ENCODE peak calls at places on chromosomes 5 and 9, in nine cellular contexts. W is IMR-90, B is heart left ventricle, Y is sigmoid colon, F is left ventricle myocardium inferior, M is gastrocnemius medialis, V is H9, X is A673, H is Peyer's patch. R is an unnamed sample. For H3K9me3, the result is how much of the 10 kb centered on the place peaks cover.

GRCh38 chr9:99555792-99556191 is 265.9 kb upstream of the NR4A3 start:
- DNase-seq in W (no peak), B (no peak), Y (no peak), F (no peak), M (no peak), V (no peak), X (peak), H (no peak), R (no peak)

GRCh38 chr9:36991516-36992134 is 42.4 kb downstream of the PAX5 start:
- DNase-seq in W (no peak), B (no peak), Y (no peak), F (no peak), M (no peak), V (peak), X (peak), H (no peak), R (no peak)

GRCh38 chr9:122236681-122237080 is 7.9 kb upstream of the LHX6 start:
- DNase-seq in W (peak), B (no peak), Y (no peak), F (no peak), M (no peak), V (no peak), X (no peak), H (no peak), R (no peak)

GRCh38 chr5:1032551-1033027 is 24.0 kb downstream of the NKD2 start:
- DNase-seq in W (no peak), B (no peak), Y (peak), F (peak), M (no peak), V (no peak), X (no peak), H (no peak), R (no peak)

GRCh38 chr9:124660341-124660801 is 110.7 kb downstream of the NR6A1 start:
- DNase-seq in W (peak), B (no peak), Y (no peak), F (no peak), M (no peak), V (peak), X (peak), H (no peak), R (no peak)

GRCh38 chr5:138186002-138186447 is 7.1 kb downstream of the KIF20A start:
- DNase-seq in W (no peak), B (no peak), Y (no peak), F (no peak), M (no peak), V (no peak), X (no peak), H (no peak), R (no peak)

GRCh38 chr9:135009051-135009560 is 78.4 kb upstream of the OLFM1 start:
- DNase-seq in W (no peak), B (no peak), Y (no peak), F (no peak), M (no peak), V (no peak), X (no peak), H (no peak), R (peak)

GRCh38 chr9:135169709-135170226 is 82.3 kb downstream of the OLFM1 start:
- DNase-seq in W (no peak), B (no peak), Y (no peak), F (no peak), M (no peak), V (no peak), X (no peak), H (no peak), R (no peak)

GRCh38 chr5:56735845-56736641 is 79.3 kb upstream of the MAP3K1 start:
- DNase-seq in W (no peak), B (no peak), Y (no peak), F (no peak), M (no peak), V (no peak), X (no peak), H (peak), R (no peak)

GRCh38 chr9:133148351-133149129 is 15.2 kb downstream of the GBGT1 start:
- DNase-seq in W (peak), B (peak), Y (peak), F (peak), M (peak), V (no peak), X (peak), H (peak), R (peak)

GRCh38 chr5:91219803-91220371 is 163.2 kb downstream of the ARRDC3 start:
- DNase-seq in W (peak), B (no peak), Y (no peak), F (no peak), M (no peak), V (no peak), X (peak), H (no peak), R (no peak)

GRCh38 chr5:179060116-179061008 is at the start of gene ZNF354C:
- DNase-seq in W (peak), B (peak), Y (peak), F (peak), M (peak), V (peak), X (peak), H (peak), R (peak)
- H3K9me3 ChIP-seq in W (under half), B (under half), Y (under half), F (under half), M (under half), V (under half), X (under half), H (under half), R (under half)

DNA sequence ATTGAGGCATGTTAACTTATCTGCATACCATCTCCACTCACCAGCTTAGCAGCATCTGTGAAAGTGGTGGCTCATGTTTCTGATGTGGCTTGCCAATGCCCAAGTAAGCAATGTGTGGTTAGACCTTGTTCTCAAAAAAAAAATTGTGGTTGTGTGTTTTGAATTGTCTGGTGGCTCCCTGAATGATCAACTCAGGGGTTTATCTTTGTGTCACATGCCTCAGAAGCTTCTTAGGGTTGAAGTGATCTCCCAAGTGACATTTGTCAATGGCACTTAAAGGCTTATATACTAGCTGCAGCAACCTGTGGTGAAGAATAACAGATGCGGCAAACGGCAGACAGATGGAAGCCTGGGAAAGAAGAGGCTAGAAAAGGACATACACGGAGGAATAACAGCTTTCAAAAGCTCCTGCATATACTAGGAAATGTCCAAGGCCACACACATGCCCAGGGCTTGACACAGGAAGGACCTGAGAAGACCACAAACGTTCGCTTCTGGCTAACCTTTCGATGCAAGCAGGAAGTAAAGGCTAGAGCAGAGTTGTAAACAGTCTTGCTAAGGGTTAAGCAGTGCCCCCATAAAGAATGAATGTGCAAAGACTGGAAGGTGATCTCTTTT is 42.2 kb upstream of the FSD1L start:
- DNase-seq in W (peak), B (no peak), Y (no peak), F (no peak), M (no peak), V (no peak), X (no peak), H (no peak), R (no peak)
- TF ChIP-seq CTCF in W (no peak), B (no peak), Y (no peak), F (no peak), M (no peak), V (no peak), X (no peak), H (no peak), R (no peak)

GRCh38 chr5:175572922-175573321 is 84.9 kb upstream of the HRH2 start:
- DNase-seq in W (peak), B (peak), Y (no peak), F (no peak), M (peak), V (no peak), X (no peak), H (no peak), R (no peak)
- H3K27ac ChIP-seq in W (no peak), B (peak), Y (no peak), F (peak), M (peak), V (no peak), X (no peak), H (no peak), R (peak)

GRCh38 chr9:102435427-102435826 is 559.7 kb upstream of the CYLC2 start:
- DNase-seq in W (no peak), B (no peak), Y (no peak), F (no peak), M (no peak), V (no peak), X (no peak), H (no peak), R (no peak)
- H3K9me3 ChIP-seq in W (under half), B (under half), Y (under half), F (under half), M (under half), V (under half), X (under half), H (under half), R (under half)

DNA sequence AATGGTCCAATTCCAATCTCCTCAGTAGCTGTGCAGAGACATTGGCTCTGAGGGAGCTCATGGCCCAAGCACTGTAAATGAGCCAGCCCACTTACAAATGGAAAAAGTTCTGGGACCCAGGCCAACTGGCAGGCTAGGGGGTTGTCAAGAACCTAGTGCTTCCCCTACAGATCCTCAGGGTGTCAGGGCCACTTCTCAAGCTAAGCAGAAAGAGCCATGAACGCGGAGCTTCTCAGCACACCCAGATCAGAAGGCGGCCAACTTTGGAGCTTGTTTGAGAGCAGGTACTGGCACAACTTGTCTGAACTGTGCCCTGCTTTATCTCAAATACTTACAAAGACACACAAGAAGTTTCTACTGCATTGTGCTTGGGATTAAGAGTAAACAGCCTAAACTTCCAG is 17.5 kb downstream of the TLE1 start:
- DNase-seq in W (peak), B (peak), Y (peak), F (peak), M (peak), V (no peak), X (no peak), H (no peak), R (peak)
- TF ChIP-seq CTCF in W (no peak), B (no peak), Y (no peak), F (no peak), M (no peak), V (no peak), X (no peak), H (no peak), R (no peak)

GRCh38 chr5:10537614-10538013 is 26.3 kb upstream of the ANKRD33B start:
- DNase-seq in W (no peak), B (no peak), Y (peak), F (no peak), M (no peak), V (no peak), X (no peak), H (no peak), R (no peak)

GRCh38 chr5:10539685-10539998 is 24.2 kb upstream of the ANKRD33B start:
- DNase-seq in W (peak), B (no peak), Y (peak), F (no peak), M (no peak), V (no peak), X (no peak), H (no peak), R (no peak)

GRCh38 chr5:10538789-10539684 is 24.8 kb upstream of the ANKRD33B start:
- DNase-seq in W (no peak), B (no peak), Y (no peak), F (no peak), M (no peak), V (no peak), X (no peak), H (no peak), R (no peak)

GRCh38 chr5:10536931-10537579 is 26.8 kb upstream of the ANKRD33B start:
- DNase-seq in W (no peak), B (no peak), Y (peak), F (no peak), M (no peak), V (no peak), X (no peak), H (no peak), R (no peak)

DNA sequence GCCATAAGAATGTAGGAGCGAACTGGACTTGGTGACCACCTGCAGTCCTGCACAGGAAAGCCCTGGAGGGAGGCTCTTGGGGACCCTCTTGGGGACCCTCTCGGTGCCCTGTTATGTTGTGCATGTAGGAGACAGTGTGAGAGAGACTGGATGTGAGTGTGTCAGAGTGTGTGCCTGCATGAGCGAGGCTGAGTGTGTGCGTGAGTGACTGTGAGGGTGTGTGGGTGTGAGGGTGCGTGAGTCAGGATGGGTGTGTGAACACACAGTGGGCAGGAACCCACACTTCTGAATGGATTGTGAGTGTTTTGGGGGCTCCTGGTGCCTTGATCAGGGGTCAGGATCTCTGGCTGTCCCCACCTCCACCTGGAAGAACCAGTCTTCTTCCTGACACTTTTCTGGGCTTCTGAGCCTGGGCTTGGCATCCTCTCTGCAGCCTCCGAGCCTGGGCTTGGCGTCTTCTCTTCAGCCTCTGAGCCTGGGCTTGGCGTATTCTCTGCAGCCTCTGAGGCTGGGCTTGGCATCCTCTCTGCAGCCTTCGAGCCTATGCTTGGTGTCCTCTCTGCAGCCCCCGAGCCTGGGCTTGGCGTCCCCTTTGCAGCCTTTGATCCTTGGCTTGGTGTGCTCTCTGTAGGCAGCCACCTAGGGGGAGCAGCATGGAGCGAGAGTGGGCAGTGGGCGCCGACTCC is 25.6 kb upstream of the ANKRD33B start:
- DNase-seq in W (peak), B (no peak), Y (peak), F (no peak), M (no peak), V (no peak), X (no peak), H (no peak), R (no peak)
- H3K27ac ChIP-seq in W (no peak), B (no peak), Y (no peak), F (no peak), M (no peak), V (no peak), X (no peak), H (no peak), R (no peak)

R was measured in psoas muscle.